ENCODE peak calls at places on chromosome 11, in six cellular contexts. One of them, this sample, is unnamed.

GRCh38 chr11:2173150-2173693 is 1.6 kb upstream of the TH start:
- DNase-seq in suprapubic skin: no peak
- DNase-seq in transverse colon: no peak
- DNase-seq in GM23338: peak
- DNase-seq in Panc1: no peak
- DNase-seq in stomach: no peak
- DNase-seq in this sample: no peak

GRCh38 chr11:66240781-66241136 is 27.7 kb upstream of the RAB1B start:
- DNase-seq in GM23338: no peak
- DNase-seq in suprapubic skin: no peak
- DNase-seq in transverse colon: no peak
- DNase-seq in stomach: no peak
- DNase-seq in Panc1: no peak
- DNase-seq in this sample: no peak

GRCh38 chr11:77351281-77351905 is 49.9 kb upstream of the GDPD4 start:
- DNase-seq in transverse colon: no peak
- DNase-seq in Panc1: no peak
- DNase-seq in stomach: no peak
- DNase-seq in GM23338: no peak
- DNase-seq in suprapubic skin: no peak
- DNase-seq in this sample: no peak

GRCh38 chr11:77205467-77206263 is 77.6 kb downstream of the MYO7A start:
- DNase-seq in transverse colon: no peak
- DNase-seq in suprapubic skin: peak
- DNase-seq in GM23338: peak
- DNase-seq in Panc1: no peak
- DNase-seq in stomach: no peak
- DNase-seq in this sample: no peak

GRCh38 chr11:7485854-7486425 is 634 bp downstream of the OLFML1 start:
- DNase-seq in transverse colon: no peak
- DNase-seq in GM23338: no peak
- DNase-seq in suprapubic skin: no peak
- DNase-seq in stomach: no peak
- DNase-seq in Panc1: no peak
- DNase-seq in this sample: no peak

GRCh38 chr11:77198440-77198849 is 70.4 kb downstream of the MYO7A start:
- DNase-seq in Panc1: no peak
- DNase-seq in transverse colon: no peak
- DNase-seq in GM23338: peak
- DNase-seq in stomach: no peak
- DNase-seq in suprapubic skin: peak
- DNase-seq in this sample: peak

GRCh38 chr11:45864041-45864440 is 16.8 kb downstream of the CRY2 start:
- DNase-seq in GM23338: no peak
- DNase-seq in suprapubic skin: no peak
- DNase-seq in stomach: no peak
- DNase-seq in Panc1: no peak
- DNase-seq in transverse colon: no peak
- DNase-seq in this sample: no peak

GRCh38 chr11:75280227-75280671 is 39.7 kb downstream of the TPBGL start:
- DNase-seq in transverse colon: peak
- DNase-seq in stomach: peak
- DNase-seq in suprapubic skin: peak
- DNase-seq in Panc1: peak
- DNase-seq in GM23338: peak
- DNase-seq in this sample: peak

GRCh38 chr11:111665779-111666178 is 63.5 kb downstream of the SIK2 start:
- DNase-seq in Panc1: no peak
- DNase-seq in suprapubic skin: no peak
- DNase-seq in GM23338: peak
- DNase-seq in stomach: no peak
- DNase-seq in transverse colon: no peak
- DNase-seq in this sample: no peak

GRCh38 chr11:123065634-123066033 is 3.7 kb upstream of the HSPA8 start:
- DNase-seq in Panc1: no peak
- DNase-seq in stomach: no peak
- DNase-seq in transverse colon: no peak
- DNase-seq in GM23338: no peak
- DNase-seq in suprapubic skin: no peak
- DNase-seq in this sample: no peak
- TF ChIP-seq POLR2AphosphoS5 in Panc1: no peak
- TF ChIP-seq POLR2AphosphoS5 in stomach: no peak
- TF ChIP-seq POLR2AphosphoS5 in transverse colon: no peak
- TF ChIP-seq POLR2AphosphoS5 in GM23338: no peak
- TF ChIP-seq POLR2AphosphoS5 in suprapubic skin: no peak
- TF ChIP-seq POLR2AphosphoS5 in this sample: no peak

GRCh38 chr11:117145393-117145761 is 1.3 kb downstream of the PAFAH1B2 start:
- DNase-seq in Panc1: no peak
- DNase-seq in GM23338: peak
- DNase-seq in transverse colon: peak
- DNase-seq in stomach: no peak
- DNase-seq in suprapubic skin: no peak
- DNase-seq in this sample: no peak
- TF ChIP-seq CTCF in Panc1: no peak
- TF ChIP-seq CTCF in GM23338: peak
- TF ChIP-seq CTCF in transverse colon: no peak
- TF ChIP-seq CTCF in stomach: no peak
- TF ChIP-seq CTCF in suprapubic skin: no peak
- TF ChIP-seq CTCF in this sample: no peak

DNA sequence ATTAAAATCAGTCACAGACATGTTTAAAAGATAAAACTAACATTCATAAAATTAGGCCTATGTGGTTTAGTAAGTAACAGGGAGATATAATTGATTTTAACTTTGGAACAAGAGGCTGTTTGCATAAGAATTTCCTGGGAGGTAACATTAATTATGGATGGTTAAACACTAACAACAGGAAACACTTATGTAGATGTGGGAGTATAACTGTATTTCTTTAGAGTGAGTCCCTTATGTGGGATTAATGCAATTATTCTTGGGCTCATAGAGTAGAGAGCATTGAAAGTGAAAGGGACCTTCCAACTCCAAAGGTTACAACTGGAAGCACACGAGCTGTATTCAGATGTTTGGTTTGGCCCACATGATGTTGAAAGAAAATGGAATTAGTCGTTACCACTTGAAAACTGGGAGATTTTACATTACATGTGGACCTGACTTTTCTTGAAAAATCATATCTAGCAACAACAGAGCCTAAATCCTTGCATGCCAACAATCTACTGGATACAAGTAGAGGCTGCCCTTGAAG is 53.5 kb downstream of the BBOX1 start:
- DNase-seq in suprapubic skin: no peak
- DNase-seq in transverse colon: no peak
- DNase-seq in Panc1: no peak
- DNase-seq in GM23338: no peak
- DNase-seq in stomach: no peak
- DNase-seq in this sample: no peak
- H3K27ac ChIP-seq in suprapubic skin: no peak
- H3K27ac ChIP-seq in transverse colon: no peak
- H3K27ac ChIP-seq in Panc1: no peak
- H3K27ac ChIP-seq in GM23338: no peak
- H3K27ac ChIP-seq in stomach: no peak
- H3K27ac ChIP-seq in this sample: no peak

DNA sequence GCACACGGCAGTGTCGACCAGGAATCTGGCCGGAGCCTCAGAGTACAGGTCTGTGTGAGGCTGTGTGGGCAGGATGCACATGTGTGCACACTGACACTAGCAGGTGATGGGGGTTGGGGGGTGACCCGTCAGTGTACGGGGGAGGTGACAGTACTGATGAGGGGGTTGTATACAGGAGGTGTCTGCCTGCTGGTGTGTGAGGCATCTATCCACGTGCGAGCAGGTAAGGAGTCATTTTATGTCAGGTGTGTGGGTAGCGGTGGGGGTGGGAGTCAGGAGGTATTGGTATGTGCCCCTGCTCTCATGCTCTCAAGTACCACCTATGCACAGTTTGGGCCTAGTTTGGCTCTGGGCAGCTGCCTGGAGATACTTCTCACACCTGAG is 4.5 kb upstream of the PHRF1 start:
- DNase-seq in GM23338: no peak
- DNase-seq in Panc1: no peak
- DNase-seq in stomach: no peak
- DNase-seq in suprapubic skin: no peak
- DNase-seq in transverse colon: no peak
- DNase-seq in this sample: no peak
- TF ChIP-seq POLR2AphosphoS5 in GM23338: no peak
- TF ChIP-seq POLR2AphosphoS5 in Panc1: no peak
- TF ChIP-seq POLR2AphosphoS5 in stomach: no peak
- TF ChIP-seq POLR2AphosphoS5 in suprapubic skin: no peak
- TF ChIP-seq POLR2AphosphoS5 in transverse colon: no peak
- TF ChIP-seq POLR2AphosphoS5 in this sample: no peak

This sample was measured in sigmoid colon.